ENCODE peak calls at places on chromosomes 1 and 21, in five cellular contexts. J is IMR-90; M is CD8-positive, alpha-beta T cell; A is neuronal stem cell; T is suprapubic skin. D is an unnamed sample.

GRCh38 chr1:221098462-221099406 is 219.5 kb downstream of the HLX start:
- DNase-seq in M (no peak), T (no peak), A (no peak), J (peak), D (peak)

GRCh38 chr1:173603056-173603591 is at the start of gene SLC9C2:
- DNase-seq in T (no peak), J (peak), M (no peak), A (no peak), D (peak)

GRCh38 chr1:160798439-160798838 is 2.5 kb downstream of the LY9 start:
- DNase-seq in A (no peak), T (no peak), J (no peak), M (no peak), D (no peak)

GRCh38 chr1:160952129-160952510 is 2.5 kb downstream of the ITLN2 start:
- DNase-seq in T (no peak), J (no peak), M (no peak), A (no peak), D (no peak)

GRCh38 chr1:28199328-28200233 is 23.1 kb upstream of the PTAFR start:
- DNase-seq in M (peak), T (no peak), J (no peak), A (no peak), D (no peak)

GRCh38 chr21:36858320-36858957 is 108.0 kb downstream of the HLCS start:
- DNase-seq in T (no peak), A (no peak), M (no peak), J (peak), D (peak)

GRCh38 chr1:73100216-73100615 is 817.9 kb upstream of the NEGR1 start:
- DNase-seq in M (no peak), J (no peak), T (no peak), A (no peak), D (no peak)

GRCh38 chr1:217542837-217543236 is 88.1 kb downstream of the GPATCH2 start:
- DNase-seq in T (no peak), M (no peak), A (no peak), J (no peak), D (no peak)

GRCh38 chr1:2627746-2628145 is 5.1 kb downstream of the MMEL1 start:
- DNase-seq in J (no peak), M (no peak), T (no peak), A (no peak), D (no peak)

GRCh38 chr1:206472454-206472853 is 2.2 kb downstream of the IKBKE start:
- DNase-seq in T (no peak), M (peak), J (peak), A (no peak), D (peak)

GRCh38 chr1:95080446-95080845 is 7.7 kb upstream of the ALG14 start:
- DNase-seq in T (no peak), M (no peak), J (no peak), A (no peak), D (no peak)

GRCh38 chr1:209513226-209513625 is 70.3 kb upstream of the CAMK1G start:
- DNase-seq in M (no peak), T (no peak), A (peak), J (peak), D (peak)

GRCh38 chr1:119380983-119381662 is 12.5 kb downstream of the HAO2 start:
- DNase-seq in T (no peak), J (no peak), M (no peak), A (no peak), D (no peak)

GRCh38 chr1:164617607-164618564 is 58.9 kb downstream of the PBX1 start:
- DNase-seq in J (peak), A (no peak), M (no peak), T (no peak), D (peak)

GRCh38 chr1:210487021-210487420 is 158.3 kb downstream of the HHAT start:
- DNase-seq in T (no peak), J (no peak), A (no peak), M (no peak), D (no peak)